ENCODE peak calls at places on chromosomes 3 and 15, in six cellular contexts. J, P, R, D, O and I are unnamed samples.

GRCh38 chr15:58302832-58303231 is 129.0 kb upstream of the LIPC start:
- DNase-seq in J (no peak), P (no peak), R (no peak), D (no peak), O (no peak), I (no peak)

GRCh38 chr3:66858656-66859381 is 139.3 kb upstream of the KBTBD8 start:
- DNase-seq in J (no peak), P (no peak), R (peak; percentile 86), D (no peak), O (no peak), I (no peak)

GRCh38 chr3:53141468-53141840 is 11.2 kb upstream of the RFT1 start:
- DNase-seq in J (no peak), P (no peak), R (no peak), D (no peak), O (no peak), I (no peak)

GRCh38 chr3:46857485-46858341 is 5.5 kb downstream of the MYL3 start:
- DNase-seq in J (no peak), P (no peak), R (no peak), D (no peak), O (no peak), I (no peak)

GRCh38 chr3:196670335-196670734 is 30.8 kb downstream of the NRROS start:
- DNase-seq in J (no peak), P (no peak), R (no peak), D (no peak), O (no peak), I (no peak)

GRCh38 chr15:40477703-40478269 is 7.0 kb downstream of the CHST14 start:
- DNase-seq in J (no peak), P (no peak), R (no peak), D (peak; percentile 55), O (no peak), I (no peak)

GRCh38 chr3:196749125-196749524 is 9.5 kb downstream of the PAK2 start:
- DNase-seq in J (no peak), P (no peak), R (no peak), D (no peak), O (no peak), I (no peak)

GRCh38 chr15:58594898-58595297 is 154.6 kb downstream of the ADAM10 start:
- DNase-seq in J (no peak), P (no peak), R (no peak), D (no peak), O (no peak), I (no peak)

GRCh38 chr15:49918106-49918505 is 200.9 kb downstream of the ATP8B4 start:
- DNase-seq in J (no peak), P (no peak), R (no peak), D (no peak), O (no peak), I (no peak)

GRCh38 chr3:116770815-116771450 is 61.4 kb downstream of the TUSC7 start:
- DNase-seq in J (peak; percentile 12), P (no peak), R (peak; percentile 81), D (peak; percentile 69), O (peak; percentile 77), I (no peak)

GRCh38 chr3:127052121-127052561 is 69.2 kb downstream of the PLXNA1 start:
- DNase-seq in J (no peak), P (no peak), R (no peak), D (no peak), O (peak; percentile 36), I (no peak)

GRCh38 chr3:188689101-188689574 is 482.6 kb upstream of the TPRG1 start:
- DNase-seq in J (no peak), P (no peak), R (no peak), D (no peak), O (no peak), I (no peak)

GRCh38 chr3:133292251-133292650 is 107.6 kb upstream of the BFSP2 start:
- DNase-seq in J (no peak), P (no peak), R (no peak), D (no peak), O (no peak), I (no peak)

GRCh38 chr3:133532951-133533350 is 40.5 kb upstream of the CDV3 start:
- DNase-seq in J (no peak), P (no peak), R (no peak), D (no peak), O (no peak), I (no peak)

GRCh38 chr3:56107157-56107556 is 361.1 kb downstream of the ERC2 start:
- DNase-seq in J (no peak), P (no peak), R (no peak), D (no peak), O (no peak), I (no peak)

GRCh38 chr15:62606376-62607164 is 436.0 kb upstream of the TPM1 start:
- DNase-seq in J (no peak), P (no peak), R (no peak), D (no peak), O (peak; percentile 64), I (no peak)

GRCh38 chr15:83602021-83602420 is 51.9 kb upstream of the ADAMTSL3 start:
- DNase-seq in J (no peak), P (no peak), R (no peak), D (no peak), O (no peak), I (no peak)
- TF ChIP-seq CTCF in J (no peak), P (no peak), R (no peak), D (no peak), O (no peak), I (no peak)

GRCh38 chr3:14863324-14864100 is 44.8 kb downstream of the FGD5 start:
- DNase-seq in J (no peak), P (no peak), R (peak; percentile 51), D (no peak), O (no peak), I (no peak)
- TF ChIP-seq CTCF in J (no peak), P (no peak), R (peak; percentile 69), D (peak; percentile 16), O (peak; percentile 17), I (no peak)

DNA sequence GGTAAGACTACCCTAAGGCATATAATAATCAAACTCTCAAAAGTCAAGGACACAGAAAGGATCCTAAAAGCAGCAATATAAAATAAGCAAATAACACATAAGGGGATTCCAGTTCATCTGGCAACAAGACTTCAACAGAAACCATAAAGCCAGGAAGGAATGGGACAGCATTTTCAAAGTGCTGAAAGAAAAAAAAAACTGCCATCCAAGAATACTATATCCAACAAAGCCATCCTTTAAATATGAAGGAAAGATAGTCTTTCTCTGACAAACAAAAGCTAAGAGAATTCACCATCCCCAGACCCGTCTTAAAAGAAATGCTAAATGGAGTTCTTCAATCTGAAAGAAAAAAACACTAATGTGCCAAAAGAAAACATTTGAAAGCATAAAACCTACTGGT is 14.7 kb upstream of the CLN6 start:
- DNase-seq in J (no peak), P (no peak), R (no peak), D (no peak), O (no peak), I (no peak)
- TF ChIP-seq CTCF in J (no peak), P (no peak), R (no peak), D (no peak), O (no peak), I (no peak)

GRCh38 chr3:167872941-167873340 is 137.4 kb downstream of the SERPINI1 start:
- DNase-seq in J (no peak), P (no peak), R (no peak), D (no peak), O (no peak), I (no peak)
- TF ChIP-seq CTCF in J (no peak), P (no peak), R (peak; percentile 49), D (peak; percentile 45), O (peak; percentile 34), I (no peak)

GRCh38 chr3:113531826-113532697 is at the start of gene SIDT1:
- DNase-seq in J (no peak), P (peak; percentile 61), R (peak; percentile 42), D (peak; percentile 88), O (peak; percentile 47), I (no peak)
- TF ChIP-seq CTCF in J (no peak), P (peak; percentile 13), R (no peak), D (peak; percentile 7), O (no peak), I (no peak)

GRCh38 chr3:139721370-139721769 is 43.6 kb upstream of the NMNAT3 start:
- DNase-seq in J (no peak), P (no peak), R (no peak), D (no peak), O (no peak), I (no peak)

GRCh38 chr3:139715736-139716135 is 38.0 kb upstream of the NMNAT3 start:
- DNase-seq in J (no peak), P (no peak), R (no peak), D (no peak), O (no peak), I (no peak)

GRCh38 chr3:139716908-139717485 is 39.2 kb upstream of the NMNAT3 start:
- DNase-seq in J (no peak), P (no peak), R (no peak), D (no peak), O (no peak), I (no peak)

DNA sequence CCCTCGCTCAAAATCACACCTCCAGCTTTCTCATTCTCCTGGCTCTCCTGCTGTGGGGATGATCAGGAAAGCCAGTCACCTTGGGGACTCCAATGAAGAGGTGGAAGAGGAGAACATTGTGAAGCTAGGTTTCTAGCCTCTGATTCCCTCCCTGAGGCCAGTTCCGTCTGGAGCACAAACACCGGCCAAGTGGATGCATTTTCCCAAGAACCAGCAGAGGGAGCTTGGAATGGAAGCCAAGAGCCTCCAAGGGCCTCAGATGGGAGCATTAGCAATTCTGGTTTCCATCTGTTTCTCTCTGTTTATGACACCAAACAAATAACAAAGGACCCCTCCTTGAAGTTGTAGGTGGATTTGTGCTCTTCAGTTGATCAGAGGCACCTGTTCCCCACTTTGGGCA is 40.6 kb upstream of the NMNAT3 start:
- DNase-seq in J (no peak), P (no peak), R (peak; percentile 65), D (no peak), O (peak; percentile 57), I (no peak)
- TF ChIP-seq CTCF in J (no peak), P (no peak), R (peak; percentile 75), D (no peak), O (peak; percentile 62), I (no peak)